ENCODE peak calls at places on chromosomes 11 and 22, in five cellular contexts. C is lung, I is heart right ventricle, K is Caco-2, P is stomach. W is an unnamed sample. For H3K36me3 and H3K4me1, the result is how much of the 10 kb centered on the place peaks cover.

GRCh38 chr11:65576867-65577755 is 1.3 kb downstream of the EHBP1L1 start:
- DNase-seq in C (no peak), I (peak), K (no peak), P (peak), W (peak)

GRCh38 chr22:24146190-24146616 is 35.1 kb upstream of the SUSD2 start:
- DNase-seq in C (peak), I (no peak), K (peak), P (peak), W (peak)

GRCh38 chr11:133966924-133967598 is 10.3 kb upstream of the IGSF9B start:
- DNase-seq in C (no peak), I (peak), K (peak), P (peak), W (no peak)

GRCh38 chr22:30822216-30823014 is 127.7 kb downstream of the OSBP2 start:
- DNase-seq in C (no peak), I (no peak), K (peak), P (no peak), W (no peak)

GRCh38 chr11:121892131-121892681 is 223.8 kb downstream of the BLID start:
- DNase-seq in C (no peak), I (peak), K (no peak), P (no peak), W (no peak)

GRCh38 chr22:26707581-26707980 is 50.2 kb downstream of the MIAT start:
- DNase-seq in C (no peak), I (no peak), K (no peak), P (no peak), W (no peak)

GRCh38 chr11:60629399-60629798 is 70.0 kb upstream of the MS4A8 start:
- DNase-seq in C (no peak), I (no peak), K (no peak), P (no peak), W (peak)

GRCh38 chr22:47561115-47561675 is 798.7 kb downstream of the TBC1D22A start:
- DNase-seq in C (no peak), I (no peak), K (no peak), P (no peak), W (no peak)

GRCh38 chr22:38317995-38318715 is 922 bp upstream of the CSNK1E start:
- DNase-seq in C (peak), I (peak), K (peak), P (peak), W (peak)

GRCh38 chr22:41828516-41828915 is 4.4 kb upstream of the SREBF2 start:
- DNase-seq in C (no peak), I (no peak), K (no peak), P (peak), W (peak)

GRCh38 chr22:50192056-50192824 is 6.5 kb downstream of the TRABD start:
- DNase-seq in C (no peak), I (no peak), K (no peak), P (peak), W (no peak)

GRCh38 chr11:93526058-93526633 is 17.0 kb downstream of the SMCO4 start:
- DNase-seq in C (no peak), I (no peak), K (no peak), P (no peak), W (no peak)

GRCh38 chr11:57491371-57492061 is 24.0 kb downstream of the SLC43A1 start:
- DNase-seq in C (no peak), I (peak), K (peak), P (peak), W (peak)

GRCh38 chr22:23608583-23608982 is 23.5 kb downstream of the DRICH1 start:
- DNase-seq in C (no peak), I (no peak), K (peak), P (no peak), W (no peak)

GRCh38 chr11:120682866-120683265 is 171.3 kb downstream of the GRIK4 start:
- DNase-seq in C (no peak), I (no peak), K (no peak), P (no peak), W (no peak)

GRCh38 chr11:130599073-130599654 is 150.7 kb downstream of the ADAMTS15 start:
- DNase-seq in C (peak), I (peak), K (no peak), P (peak), W (no peak)

GRCh38 chr11:129731316-129731715 is 84.3 kb upstream of the TMEM45B start:
- DNase-seq in C (no peak), I (no peak), K (no peak), P (no peak), W (no peak)

GRCh38 chr11:113628912-113629311 is 77.2 kb downstream of the TMPRSS5 start:
- DNase-seq in C (no peak), I (no peak), K (no peak), P (no peak), W (no peak)

GRCh38 chr11:63901660-63902059 is 15.3 kb downstream of the RCOR2 start:
- DNase-seq in C (no peak), I (no peak), K (peak), P (no peak), W (no peak)

GRCh38 chr11:72227316-72228228 is 3.0 kb downstream of the INPPL1 start:
- DNase-seq in C (peak), I (no peak), K (peak), P (peak), W (no peak)

GRCh38 chr11:117134431-117134830 is 9.7 kb upstream of the PAFAH1B2 start:
- DNase-seq in C (no peak), I (no peak), K (no peak), P (no peak), W (no peak)

GRCh38 chr11:43989162-43989961 is 46.9 kb downstream of the C11orf96 start:
- DNase-seq in C (no peak), I (peak), K (no peak), P (no peak), W (no peak)

GRCh38 chr11:86058360-86058759 is 10.5 kb downstream of the PICALM start:
- DNase-seq in C (no peak), I (no peak), K (no peak), P (no peak), W (no peak)

GRCh38 chr22:39244073-39244495 is 698 bp downstream of the PDGFB start:
- DNase-seq in C (no peak), I (no peak), K (peak), P (no peak), W (no peak)

GRCh38 chr22:19715286-19715939 is 1.1 kb downstream of the SEPTIN5 start:
- DNase-seq in C (no peak), I (no peak), K (no peak), P (no peak), W (no peak)

GRCh38 chr11:66625041-66625751 is 8.8 kb downstream of the RBM14 start:
- DNase-seq in C (no peak), I (no peak), K (no peak), P (no peak), W (no peak)
- H3K36me3 ChIP-seq in C (under half), I (under half), K (under half), P (half or more), W (under half)

GRCh38 chr22:40477683-40478348 is 107.4 kb downstream of the SGSM3 start:
- DNase-seq in C (no peak), I (no peak), K (no peak), P (no peak), W (no peak)
- H3K4me1 ChIP-seq in C (under half), I (under half), K (under half), P (under half), W (under half)

DNA sequence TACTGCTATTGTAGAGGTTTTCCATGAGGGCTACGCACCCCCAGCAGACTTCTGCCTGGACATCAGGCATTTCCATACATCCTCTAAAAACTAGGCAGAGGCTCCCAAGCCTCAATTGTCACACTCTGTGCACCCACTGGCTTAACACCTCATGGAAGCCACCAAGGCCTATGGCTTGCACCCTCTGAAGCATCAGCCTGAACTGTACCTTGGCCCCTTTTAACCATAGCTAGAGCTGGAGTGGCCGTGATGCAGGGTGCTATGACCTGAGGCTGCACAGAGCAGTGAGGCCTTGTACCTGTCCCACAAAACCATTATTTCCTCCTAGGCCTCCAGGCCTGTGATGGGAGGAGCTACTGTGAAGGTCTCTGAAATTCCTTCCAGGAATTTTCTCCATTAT is 33.9 kb downstream of the AAMDC start:
- DNase-seq in C (no peak), I (no peak), K (peak), P (no peak), W (no peak)
- H3K36me3 ChIP-seq in C (under half), I (under half), K (under half), P (under half), W (under half)

GRCh38 chr11:12005476-12005875 is 3.0 kb downstream of the DKK3 start:
- DNase-seq in C (no peak), I (no peak), K (no peak), P (no peak), W (no peak)

GRCh38 chr11:12005061-12005460 is 3.4 kb downstream of the DKK3 start:
- DNase-seq in C (no peak), I (no peak), K (no peak), P (no peak), W (no peak)

GRCh38 chr11:12007769-12008737 is at the start of gene DKK3:
- DNase-seq in C (no peak), I (peak), K (peak), P (no peak), W (no peak)

GRCh38 chr11:12007230-12007593 is 1.2 kb downstream of the DKK3 start:
- DNase-seq in C (no peak), I (no peak), K (no peak), P (no peak), W (no peak)

DNA sequence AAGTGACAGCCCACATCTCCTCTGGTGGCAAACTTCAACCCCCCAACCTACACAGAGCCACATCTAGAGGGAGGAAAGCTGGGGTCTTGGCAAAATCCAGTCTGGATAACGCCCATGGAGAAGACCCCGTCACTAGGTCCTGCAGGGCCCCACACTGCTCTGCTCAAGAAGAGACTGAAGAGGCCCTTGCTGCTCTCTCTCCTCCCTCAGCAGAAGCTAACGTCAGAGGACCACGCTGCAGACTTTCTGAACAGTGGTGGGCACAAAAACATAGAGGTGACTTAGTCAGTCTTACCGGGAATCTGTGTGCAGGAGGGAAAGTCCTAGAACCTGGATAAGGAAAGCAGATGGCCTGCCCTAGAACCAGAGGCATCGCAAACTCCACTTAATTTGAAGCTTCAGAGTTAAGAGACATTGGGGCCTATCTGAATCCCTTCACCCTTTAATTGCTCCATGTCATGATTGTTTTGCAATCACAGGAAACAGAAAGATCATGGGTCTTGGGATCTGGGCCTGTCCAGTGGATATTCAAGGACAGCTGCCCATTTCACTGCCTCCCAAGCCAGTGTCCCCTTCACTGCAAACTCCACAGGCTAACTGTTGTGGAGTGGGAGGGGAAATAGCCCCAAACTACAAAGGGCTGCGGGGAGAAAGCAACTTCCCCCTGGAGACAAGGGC is 1.7 kb downstream of the DKK3 start:
- DNase-seq in C (no peak), I (no peak), K (no peak), P (no peak), W (no peak)
- H3K4me1 ChIP-seq in C (under half), I (under half), K (under half), P (under half), W (under half)

GRCh38 chr11:77695417-77695816 is 57.8 kb upstream of the CLNS1A start:
- DNase-seq in C (no peak), I (no peak), K (no peak), P (no peak), W (no peak)
- H3K36me3 ChIP-seq in C (under half), I (under half), K (under half), P (under half), W (under half)

GRCh38 chr11:12232160-12232559 is 121.8 kb downstream of the MICAL2 start:
- DNase-seq in C (no peak), I (no peak), K (no peak), P (no peak), W (no peak)

GRCh38 chr11:12234216-12234615 is 123.8 kb downstream of the MICAL2 start:
- DNase-seq in C (no peak), I (no peak), K (no peak), P (no peak), W (no peak)

GRCh38 chr11:12235080-12235479 is 124.7 kb downstream of the MICAL2 start:
- DNase-seq in C (no peak), I (no peak), K (no peak), P (no peak), W (no peak)

GRCh38 chr11:12232819-12233601 is 122.6 kb downstream of the MICAL2 start:
- DNase-seq in C (no peak), I (no peak), K (peak), P (no peak), W (no peak)

DNA sequence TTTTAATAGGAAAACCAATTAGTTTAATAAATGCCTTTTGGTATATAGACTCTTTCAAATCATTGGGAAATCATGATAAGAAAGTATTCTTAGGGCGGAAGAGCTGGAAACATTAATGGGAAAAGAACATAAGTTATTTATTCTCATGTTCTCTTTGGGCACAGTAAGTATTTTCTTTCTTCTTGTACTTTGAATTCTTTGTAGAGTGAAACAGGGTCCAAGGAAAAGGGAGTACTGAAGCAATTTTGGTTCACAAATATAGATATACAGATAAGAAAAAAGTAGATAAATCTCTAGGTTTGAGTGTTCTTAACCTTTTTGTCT is 123.2 kb downstream of the MICAL2 start:
- DNase-seq in C (no peak), I (no peak), K (no peak), P (no peak), W (no peak)
- H3K4me1 ChIP-seq in C (under half), I (under half), K (half or more), P (half or more), W (under half)

DNA sequence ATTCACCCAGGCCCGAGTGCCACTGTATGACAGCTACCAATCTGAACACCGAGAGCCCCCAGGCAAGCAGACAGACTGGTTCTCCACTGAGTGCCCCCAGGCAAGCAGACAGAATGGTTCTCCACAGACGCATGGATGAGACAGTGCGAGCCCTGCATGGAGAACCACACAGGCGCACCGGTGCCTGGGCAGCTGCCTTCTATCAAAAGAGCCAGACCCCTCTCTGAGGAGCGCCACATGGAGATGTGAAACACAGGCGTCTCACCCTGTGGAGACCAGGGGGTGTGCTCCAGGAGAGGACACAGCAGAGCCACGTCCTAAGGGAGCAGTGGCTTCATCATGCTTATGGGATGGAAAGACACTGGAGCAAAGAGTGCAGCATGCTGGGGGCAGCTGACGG is 94.5 kb upstream of the BID start:
- DNase-seq in C (no peak), I (no peak), K (no peak), P (no peak), W (no peak)
- H3K36me3 ChIP-seq in C (under half), I (under half), K (under half), P (under half), W (under half)

GRCh38 chr11:2444301-2445106 is at the start of the genes KCNQ1 and TRPM5:
- DNase-seq in C (peak), I (peak), K (peak), P (peak), W (peak)
- H3K4me1 ChIP-seq in C (under half), I (under half), K (under half), P (under half), W (under half)

W was measured in small intestine.